ENCODE peak calls at places on chromosomes 2 and 18, in four cellular contexts. Z, A, V and K are unnamed samples.

GRCh38 chr2:203533696-203534471 is 1.2 kb downstream of the RAPH1 start:
- DNase-seq in Z (no peak), A (no peak), V (peak; percentile 33), K (no peak)

GRCh38 chr2:118232391-118233255 is 144.4 kb downstream of the INSIG2 start:
- DNase-seq in Z (no peak), A (no peak), V (no peak), K (no peak)

GRCh38 chr2:147442766-147443165 is 402.1 kb upstream of the ACVR2A start:
- DNase-seq in Z (no peak), A (no peak), V (no peak), K (no peak)

GRCh38 chr2:230203110-230203676 is 16.6 kb downstream of the SP110 start:
- DNase-seq in Z (no peak), A (no peak), V (no peak), K (peak; percentile 67)

GRCh38 chr18:47184419-47185050 is 8.4 kb upstream of the IER3IP1 start:
- DNase-seq in Z (no peak), A (no peak), V (no peak), K (no peak)

GRCh38 chr18:21740724-21741510 is at the start of gene MIB1:
- DNase-seq in Z (peak; percentile 91), A (peak; percentile 99), V (peak; percentile 98), K (peak; percentile 99)

GRCh38 chr2:187689372-187689771 is 135.1 kb upstream of the TFPI start:
- DNase-seq in Z (no peak), A (no peak), V (no peak), K (no peak)

GRCh38 chr2:219205981-219206441 is 571 bp upstream of the ZFAND2B start:
- DNase-seq in Z (no peak), A (no peak), V (no peak), K (no peak)

GRCh38 chr18:69936191-69936558 is 11.5 kb downstream of the CD226 start:
- DNase-seq in Z (peak; percentile 0), A (no peak), V (no peak), K (no peak)

GRCh38 chr18:62394001-62394763 is 69.1 kb downstream of the TNFRSF11A start:
- DNase-seq in Z (no peak), A (no peak), V (no peak), K (no peak)

GRCh38 chr18:39313992-39314391 is 1748.4 kb upstream of the CELF4 start:
- DNase-seq in Z (no peak), A (no peak), V (no peak), K (no peak)

GRCh38 chr2:120550893-120551446 is 184.7 kb upstream of the GLI2 start:
- DNase-seq in Z (no peak), A (no peak), V (no peak), K (no peak)

GRCh38 chr2:45814528-45814927 is 163.1 kb downstream of the PRKCE start:
- DNase-seq in Z (no peak), A (no peak), V (no peak), K (no peak)

GRCh38 chr2:100780203-100781008 is 39.5 kb upstream of the NPAS2 start:
- DNase-seq in Z (no peak), A (no peak), V (no peak), K (no peak)

GRCh38 chr2:112147382-112147781 is 9.2 kb downstream of the FBLN7 start:
- DNase-seq in Z (no peak), A (no peak), V (no peak), K (no peak)

GRCh38 chr2:3827673-3828575 is 124.5 kb downstream of the DCDC2C start:
- DNase-seq in Z (no peak), A (no peak), V (no peak), K (no peak)

GRCh38 chr2:121501070-121501469 is 29.6 kb upstream of the RNU4ATAC start:
- DNase-seq in Z (no peak), A (no peak), V (no peak), K (no peak)

GRCh38 chr2:69616755-69617154 is 26.8 kb downstream of the AAK1 start:
- DNase-seq in Z (no peak), A (no peak), V (peak; percentile 58), K (no peak)

GRCh38 chr18:48124857-48125626 is 194.6 kb upstream of the SMAD2 start:
- DNase-seq in Z (no peak), A (no peak), V (no peak), K (no peak)

GRCh38 chr2:221289389-221289788 is 282.7 kb downstream of the EPHA4 start:
- DNase-seq in Z (no peak), A (no peak), V (no peak), K (no peak)

GRCh38 chr2:54331095-54331835 is 75.2 kb upstream of the TSPYL6 start:
- DNase-seq in Z (no peak), A (no peak), V (no peak), K (peak; percentile 26)

GRCh38 chr2:62968168-62968567 is 82.5 kb upstream of the OTX1 start:
- DNase-seq in Z (no peak), A (no peak), V (no peak), K (no peak)

GRCh38 chr18:48072428-48073204 is 142.2 kb upstream of the SMAD2 start:
- DNase-seq in Z (peak; percentile 4), A (no peak), V (no peak), K (no peak)

GRCh38 chr2:159946326-159946992 is 116.0 kb downstream of the PLA2R1 start:
- DNase-seq in Z (peak; percentile 79), A (no peak), V (no peak), K (no peak)

GRCh38 chr2:48651127-48651526 is 33.5 kb downstream of the GTF2A1L start:
- DNase-seq in Z (peak; percentile 52), A (no peak), V (no peak), K (no peak)

GRCh38 chr18:61901334-61901986 is 8.7 kb upstream of the RNF152 start:
- DNase-seq in Z (no peak), A (peak; percentile 32), V (peak; percentile 24), K (no peak)

GRCh38 chr2:33477473-33478468 is 1.3 kb downstream of the RASGRP3 start:
- DNase-seq in Z (no peak), A (no peak), V (no peak), K (peak; percentile 36)

GRCh38 chr2:232574674-232575403 is 24.4 kb downstream of the EIF4E2 start:
- DNase-seq in Z (peak; percentile 43), A (no peak), V (no peak), K (no peak)

GRCh38 chr18:62741584-62741983 is 26.2 kb downstream of the PHLPP1 start:
- DNase-seq in Z (no peak), A (no peak), V (no peak), K (no peak)

GRCh38 chr2:139814458-139814857 is 1034.3 kb upstream of the NXPH2 start:
- DNase-seq in Z (no peak), A (no peak), V (no peak), K (no peak)

GRCh38 chr2:233655043-233655442 is 16.7 kb upstream of the UGT1A9 start:
- DNase-seq in Z (no peak), A (no peak), V (no peak), K (no peak)

GRCh38 chr2:232339121-232340081 is 39.1 kb upstream of the ALPP start:
- DNase-seq in Z (no peak), A (no peak), V (no peak), K (no peak)

GRCh38 chr2:42844901-42845685 is 52.7 kb upstream of the HAAO start:
- DNase-seq in Z (peak; percentile 59), A (no peak), V (no peak), K (no peak)

GRCh38 chr18:66575263-66575662 is 28.6 kb downstream of the CDH19 start:
- DNase-seq in Z (no peak), A (no peak), V (no peak), K (no peak)

GRCh38 chr2:181471783-181472182 is 14.6 kb downstream of the ITGA4 start:
- DNase-seq in Z (no peak), A (no peak), V (peak; percentile 17), K (no peak)

GRCh38 chr2:48043301-48043700 is 137.0 kb upstream of the FBXO11 start:
- DNase-seq in Z (no peak), A (no peak), V (no peak), K (no peak)

GRCh38 chr18:45772081-45772480 is 48.1 kb downstream of the SLC14A1 start:
- DNase-seq in Z (no peak), A (no peak), V (no peak), K (no peak)

GRCh38 chr18:48153641-48154481 is 223.4 kb upstream of the SMAD2 start:
- DNase-seq in Z (peak; percentile 24), A (no peak), V (no peak), K (no peak)

GRCh38 chr18:4181882-4182568 is 273.1 kb downstream of the DLGAP1 start:
- DNase-seq in Z (no peak), A (no peak), V (no peak), K (no peak)

GRCh38 chr18:62714671-62715438 is 486 bp upstream of the PHLPP1 start:
- DNase-seq in Z (peak; percentile 100), A (peak; percentile 98), V (peak; percentile 88), K (peak; percentile 88)

GRCh38 chr2:237627463-237628321 is at the start of gene LRRFIP1:
- DNase-seq in Z (no peak), A (peak; percentile 46), V (no peak), K (peak; percentile 40)
- TF ChIP-seq CTCF in Z (no peak), A (peak; percentile 24), V (no peak), K (no peak)

GRCh38 chr2:189521686-189522434 is 58.7 kb downstream of the SLC40A1 start:
- DNase-seq in Z (no peak), A (no peak), V (no peak), K (no peak)
- TF ChIP-seq CTCF in Z (no peak), A (no peak), V (no peak), K (no peak)

DNA sequence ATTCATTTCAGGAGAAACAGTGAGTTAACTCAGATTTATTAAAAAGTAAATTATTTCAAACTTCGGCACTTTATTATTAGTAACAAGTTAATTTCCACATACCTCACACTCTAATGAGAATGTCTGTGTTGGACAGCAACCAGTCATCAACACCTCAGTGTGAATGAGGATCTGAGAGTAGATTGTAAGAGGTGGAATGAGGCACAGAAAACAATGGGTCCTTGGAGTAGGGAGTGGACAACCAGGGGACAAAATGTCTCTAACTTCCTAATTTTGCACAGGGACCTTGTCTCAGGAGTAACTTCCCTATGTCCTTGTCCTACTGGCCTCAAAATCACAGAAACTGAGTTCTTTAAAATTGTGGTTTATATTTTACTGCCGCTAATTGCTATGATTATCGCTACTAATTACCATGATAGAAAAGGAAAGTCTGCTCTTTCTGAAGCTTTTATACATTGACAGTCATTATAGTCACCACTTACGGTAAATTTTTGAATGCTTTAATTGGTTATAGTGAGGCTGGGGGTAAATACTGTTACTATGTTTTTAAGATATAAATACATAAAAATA is 82.2 kb upstream of the LRPPRC start:
- DNase-seq in Z (no peak), A (no peak), V (no peak), K (no peak)
- TF ChIP-seq CTCF in Z (no peak), A (no peak), V (no peak), K (no peak)

GRCh38 chr18:11398625-11399024 is 210.8 kb upstream of the SLC35G4 start:
- DNase-seq in Z (no peak), A (no peak), V (no peak), K (no peak)
- TF ChIP-seq CTCF in Z (no peak), A (peak; percentile 8), V (no peak), K (no peak)

DNA sequence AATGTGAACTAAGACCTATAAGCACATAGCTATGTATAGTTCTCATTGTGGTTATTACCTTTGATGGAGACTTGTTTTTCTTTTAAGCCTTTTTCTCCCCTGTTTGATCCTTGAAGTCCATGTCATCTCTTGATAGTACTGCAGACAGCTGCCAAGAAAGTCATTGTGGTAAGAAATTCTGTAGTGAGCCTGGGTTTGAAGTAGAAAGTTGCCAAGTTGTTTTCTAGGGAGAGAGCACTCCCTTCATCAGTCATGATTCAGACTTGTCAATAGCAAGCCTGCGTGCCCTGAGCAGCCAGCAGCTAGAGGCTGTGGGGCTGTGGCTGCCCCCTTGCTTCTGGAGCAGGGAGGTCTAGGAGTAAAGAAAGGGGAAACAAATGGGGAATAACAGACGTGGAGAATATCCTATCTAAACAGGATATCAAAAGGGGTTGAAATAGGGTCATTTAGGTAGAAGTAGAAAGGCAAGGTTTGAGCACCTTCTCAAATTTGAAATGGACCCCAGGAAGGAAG is 8.4 kb downstream of the SP5 start:
- DNase-seq in Z (no peak), A (no peak), V (no peak), K (no peak)
- TF ChIP-seq CTCF in Z (no peak), A (no peak), V (no peak), K (no peak)